ENCODE peak calls at places on chromosome 20, in seven cellular contexts. L, A, R, P, E, I and W are unnamed samples.

GRCh38 chr20:56626367-56627121 is 2.6 kb upstream of the TFAP2C start:
- DNase-seq in L (no peak), A (no peak), R (no peak), P (no peak), E (no peak), I (no peak), W (no peak)

GRCh38 chr20:17616480-17617211 is 46.8 kb downstream of the DSTN start:
- DNase-seq in L (no peak), A (no peak), R (no peak), P (peak; percentile 60), E (no peak), I (no peak), W (no peak)

GRCh38 chr20:6388666-6389197 is 265.9 kb upstream of the FERMT1 start:
- DNase-seq in L (no peak), A (no peak), R (no peak), P (no peak), E (no peak), I (no peak), W (no peak)

GRCh38 chr20:6384368-6384767 is 261.5 kb upstream of the FERMT1 start:
- DNase-seq in L (no peak), A (no peak), R (no peak), P (no peak), E (no peak), I (no peak), W (no peak)

GRCh38 chr20:22217712-22218352 is 366.5 kb downstream of the FOXA2 start:
- DNase-seq in L (peak; percentile 21), A (no peak), R (no peak), P (no peak), E (no peak), I (no peak), W (no peak)

GRCh38 chr20:50995506-50995905 is 27.4 kb downstream of the KCNG1 start:
- DNase-seq in L (no peak), A (no peak), R (no peak), P (no peak), E (peak; percentile 43), I (no peak), W (no peak)

GRCh38 chr20:43460830-43461200 is 3.1 kb downstream of the SRSF6 start:
- DNase-seq in L (no peak), A (no peak), R (no peak), P (no peak), E (no peak), I (no peak), W (no peak)

GRCh38 chr20:61959301-61959700 is 106.4 kb downstream of the TAF4 start:
- DNase-seq in L (no peak), A (no peak), R (no peak), P (no peak), E (no peak), I (no peak), W (no peak)

GRCh38 chr20:49894073-49894470 is 21.3 kb downstream of the SPATA2 start:
- DNase-seq in L (no peak), A (no peak), R (no peak), P (peak; percentile 42), E (no peak), I (no peak), W (no peak)

GRCh38 chr20:18663932-18664331 is 76.1 kb downstream of the DTD1 start:
- DNase-seq in L (no peak), A (no peak), R (no peak), P (no peak), E (peak; percentile 5), I (no peak), W (no peak)

GRCh38 chr20:32965115-32965514 is 39.1 kb downstream of the SUN5 start:
- DNase-seq in L (no peak), A (no peak), R (no peak), P (no peak), E (no peak), I (no peak), W (no peak)

GRCh38 chr20:57993738-57994431 is 234.6 kb downstream of the ANKRD60 start:
- DNase-seq in L (no peak), A (no peak), R (peak; percentile 45), P (no peak), E (no peak), I (no peak), W (no peak)

GRCh38 chr20:2005359-2005758 is 11.5 kb upstream of the PDYN start:
- DNase-seq in L (no peak), A (no peak), R (no peak), P (no peak), E (no peak), I (no peak), W (no peak)

GRCh38 chr20:32387262-32387661 is 29.1 kb downstream of the ASXL1 start:
- DNase-seq in L (no peak), A (no peak), R (no peak), P (no peak), E (no peak), I (no peak), W (no peak)

GRCh38 chr20:2217857-2218529 is 77.8 kb upstream of the TGM3 start:
- DNase-seq in L (no peak), A (no peak), R (no peak), P (no peak), E (no peak), I (no peak), W (no peak)

GRCh38 chr20:64057628-64058498 is 5.1 kb upstream of the TCEA2 start:
- DNase-seq in L (peak; percentile 88), A (peak; percentile 83), R (peak; percentile 70), P (peak; percentile 87), E (peak; percentile 74), I (peak; percentile 69), W (peak; percentile 69)

GRCh38 chr20:52457826-52458225 is 266.2 kb upstream of the ZFP64 start:
- DNase-seq in L (no peak), A (no peak), R (no peak), P (no peak), E (no peak), I (no peak), W (no peak)

GRCh38 chr20:58125726-58126125 is 102.7 kb downstream of the ANKRD60 start:
- DNase-seq in L (no peak), A (no peak), R (no peak), P (no peak), E (no peak), I (no peak), W (no peak)

GRCh38 chr20:64229537-64230061 is 25.9 kb upstream of the PCMTD2 start:
- DNase-seq in L (no peak), A (no peak), R (no peak), P (no peak), E (no peak), I (no peak), W (no peak)

GRCh38 chr20:1310506-1311190 is 18.3 kb downstream of the SDCBP2 start:
- DNase-seq in L (no peak), A (no peak), R (no peak), P (no peak), E (no peak), I (no peak), W (no peak)

GRCh38 chr20:48202774-48203173 is 417.5 kb upstream of the SULF2 start:
- DNase-seq in L (no peak), A (no peak), R (no peak), P (no peak), E (no peak), I (no peak), W (no peak)

GRCh38 chr20:1377984-1378742 is 14.7 kb downstream of the FKBP1A start:
- DNase-seq in L (no peak), A (no peak), R (no peak), P (no peak), E (no peak), I (no peak), W (no peak)